ENCODE peak calls at places on chromosomes 3 and 15, in six cellular contexts. One of them, this sample, is unnamed.

GRCh38 chr15:93146196-93146595 is 57.2 kb upstream of the RGMA start:
- DNase-seq in HCT116: no peak
- DNase-seq in D341Med: no peak
- DNase-seq in Calu3: no peak
- DNase-seq in activated CD8-positive, alpha-beta memory T cell treated with anti-CD3 and anti-CD28 coated beads, Interleukin-2, amount 50 U/mL, for 48 hours: no peak
- DNase-seq in NCI-H2081: no peak
- DNase-seq in this sample: no peak

GRCh38 chr3:141656771-141657170 is 81.3 kb upstream of the RNF7 start:
- DNase-seq in HCT116: no peak
- DNase-seq in D341Med: no peak
- DNase-seq in Calu3: no peak
- DNase-seq in activated CD8-positive, alpha-beta memory T cell treated with anti-CD3 and anti-CD28 coated beads, Interleukin-2, amount 50 U/mL, for 48 hours: no peak
- DNase-seq in NCI-H2081: no peak
- DNase-seq in this sample: no peak

GRCh38 chr3:175192536-175192935 is 333.4 kb downstream of the NAALADL2 start:
- DNase-seq in HCT116: peak
- DNase-seq in D341Med: no peak
- DNase-seq in Calu3: no peak
- DNase-seq in activated CD8-positive, alpha-beta memory T cell treated with anti-CD3 and anti-CD28 coated beads, Interleukin-2, amount 50 U/mL, for 48 hours: no peak
- DNase-seq in NCI-H2081: peak
- DNase-seq in this sample: no peak

GRCh38 chr3:194336601-194337355 is 14.3 kb downstream of the CPN2 start:
- DNase-seq in HCT116: no peak
- DNase-seq in D341Med: no peak
- DNase-seq in Calu3: no peak
- DNase-seq in activated CD8-positive, alpha-beta memory T cell treated with anti-CD3 and anti-CD28 coated beads, Interleukin-2, amount 50 U/mL, for 48 hours: no peak
- DNase-seq in NCI-H2081: no peak
- DNase-seq in this sample: no peak

GRCh38 chr3:12771236-12771635 is 12.2 kb upstream of the TMEM40 start:
- DNase-seq in HCT116: no peak
- DNase-seq in D341Med: no peak
- DNase-seq in Calu3: no peak
- DNase-seq in activated CD8-positive, alpha-beta memory T cell treated with anti-CD3 and anti-CD28 coated beads, Interleukin-2, amount 50 U/mL, for 48 hours: no peak
- DNase-seq in NCI-H2081: no peak
- DNase-seq in this sample: no peak

GRCh38 chr3:123027292-123028232 is at the start of gene SEMA5B:
- DNase-seq in HCT116: no peak
- DNase-seq in D341Med: peak
- DNase-seq in Calu3: peak
- DNase-seq in activated CD8-positive, alpha-beta memory T cell treated with anti-CD3 and anti-CD28 coated beads, Interleukin-2, amount 50 U/mL, for 48 hours: peak
- DNase-seq in NCI-H2081: peak
- DNase-seq in this sample: peak

GRCh38 chr15:90106522-90107117 is 4.4 kb upstream of the IDH2 start:
- DNase-seq in HCT116: no peak
- DNase-seq in D341Med: peak
- DNase-seq in Calu3: peak
- DNase-seq in activated CD8-positive, alpha-beta memory T cell treated with anti-CD3 and anti-CD28 coated beads, Interleukin-2, amount 50 U/mL, for 48 hours: no peak
- DNase-seq in NCI-H2081: peak
- DNase-seq in this sample: no peak

GRCh38 chr3:73332558-73332957 is 271.1 kb downstream of the EBLN2 start:
- DNase-seq in HCT116: no peak
- DNase-seq in D341Med: no peak
- DNase-seq in Calu3: no peak
- DNase-seq in activated CD8-positive, alpha-beta memory T cell treated with anti-CD3 and anti-CD28 coated beads, Interleukin-2, amount 50 U/mL, for 48 hours: no peak
- DNase-seq in NCI-H2081: no peak
- DNase-seq in this sample: no peak

GRCh38 chr15:63583027-63583426 is 14.2 kb upstream of the FBXL22 start:
- DNase-seq in HCT116: no peak
- DNase-seq in D341Med: no peak
- DNase-seq in Calu3: no peak
- DNase-seq in activated CD8-positive, alpha-beta memory T cell treated with anti-CD3 and anti-CD28 coated beads, Interleukin-2, amount 50 U/mL, for 48 hours: no peak
- DNase-seq in NCI-H2081: no peak
- DNase-seq in this sample: no peak

GRCh38 chr3:2511356-2511755 is 412.7 kb downstream of the CNTN4 start:
- DNase-seq in HCT116: no peak
- DNase-seq in D341Med: peak
- DNase-seq in Calu3: no peak
- DNase-seq in activated CD8-positive, alpha-beta memory T cell treated with anti-CD3 and anti-CD28 coated beads, Interleukin-2, amount 50 U/mL, for 48 hours: no peak
- DNase-seq in NCI-H2081: peak
- DNase-seq in this sample: no peak

GRCh38 chr15:71532994-71533393 is 277.4 kb upstream of the NR2E3 start:
- DNase-seq in HCT116: peak
- DNase-seq in D341Med: peak
- DNase-seq in Calu3: peak
- DNase-seq in activated CD8-positive, alpha-beta memory T cell treated with anti-CD3 and anti-CD28 coated beads, Interleukin-2, amount 50 U/mL, for 48 hours: no peak
- DNase-seq in NCI-H2081: peak
- DNase-seq in this sample: peak

GRCh38 chr15:38438031-38438986 is 15.6 kb upstream of the FAM98B start:
- DNase-seq in HCT116: no peak
- DNase-seq in D341Med: no peak
- DNase-seq in Calu3: no peak
- DNase-seq in activated CD8-positive, alpha-beta memory T cell treated with anti-CD3 and anti-CD28 coated beads, Interleukin-2, amount 50 U/mL, for 48 hours: no peak
- DNase-seq in NCI-H2081: no peak
- DNase-seq in this sample: no peak

GRCh38 chr3:11552289-11553264 is 91.1 kb downstream of the VGLL4 start:
- DNase-seq in HCT116: no peak
- DNase-seq in D341Med: no peak
- DNase-seq in Calu3: no peak
- DNase-seq in activated CD8-positive, alpha-beta memory T cell treated with anti-CD3 and anti-CD28 coated beads, Interleukin-2, amount 50 U/mL, for 48 hours: no peak
- DNase-seq in NCI-H2081: no peak
- DNase-seq in this sample: no peak

GRCh38 chr3:55013145-55013544 is 85.3 kb upstream of the LRTM1 start:
- DNase-seq in HCT116: no peak
- DNase-seq in D341Med: no peak
- DNase-seq in Calu3: no peak
- DNase-seq in activated CD8-positive, alpha-beta memory T cell treated with anti-CD3 and anti-CD28 coated beads, Interleukin-2, amount 50 U/mL, for 48 hours: no peak
- DNase-seq in NCI-H2081: peak
- DNase-seq in this sample: no peak

GRCh38 chr15:69668963-69669362 is 216.3 kb downstream of the RPLP1 start:
- DNase-seq in HCT116: no peak
- DNase-seq in D341Med: no peak
- DNase-seq in Calu3: no peak
- DNase-seq in activated CD8-positive, alpha-beta memory T cell treated with anti-CD3 and anti-CD28 coated beads, Interleukin-2, amount 50 U/mL, for 48 hours: no peak
- DNase-seq in NCI-H2081: no peak
- DNase-seq in this sample: no peak

GRCh38 chr3:48437812-48438211 is 2.1 kb downstream of the CCDC51 start:
- DNase-seq in HCT116: no peak
- DNase-seq in D341Med: no peak
- DNase-seq in Calu3: no peak
- DNase-seq in activated CD8-positive, alpha-beta memory T cell treated with anti-CD3 and anti-CD28 coated beads, Interleukin-2, amount 50 U/mL, for 48 hours: no peak
- DNase-seq in NCI-H2081: no peak
- DNase-seq in this sample: no peak

GRCh38 chr3:146953523-146954125 is 348.5 kb upstream of the PLSCR5 start:
- DNase-seq in HCT116: no peak
- DNase-seq in D341Med: no peak
- DNase-seq in Calu3: no peak
- DNase-seq in activated CD8-positive, alpha-beta memory T cell treated with anti-CD3 and anti-CD28 coated beads, Interleukin-2, amount 50 U/mL, for 48 hours: no peak
- DNase-seq in NCI-H2081: no peak
- DNase-seq in this sample: no peak

GRCh38 chr15:77327168-77327567 is 92.7 kb downstream of the PEAK1 start:
- DNase-seq in HCT116: no peak
- DNase-seq in D341Med: no peak
- DNase-seq in Calu3: no peak
- DNase-seq in activated CD8-positive, alpha-beta memory T cell treated with anti-CD3 and anti-CD28 coated beads, Interleukin-2, amount 50 U/mL, for 48 hours: no peak
- DNase-seq in NCI-H2081: no peak
- DNase-seq in this sample: no peak

This sample was measured in LoVo.